ENCODE peak calls at places on chromosomes 13 and 19, in six cellular contexts. One of them, this sample, is unnamed.

GRCh38 chr13:88932950-88933349 is 1261.8 kb downstream of the SLITRK5 start:
- DNase-seq in psoas muscle: no peak
- DNase-seq in IMR-90: no peak
- DNase-seq in testis: no peak
- DNase-seq in stomach: no peak
- DNase-seq in CD8-positive, alpha-beta memory T cell: no peak
- DNase-seq in this sample: no peak

GRCh38 chr19:18290250-18291018 is 9.0 kb upstream of the JUND start:
- DNase-seq in psoas muscle: no peak
- DNase-seq in IMR-90: peak; percentile 52
- DNase-seq in testis: no peak
- DNase-seq in stomach: peak; percentile 40
- DNase-seq in CD8-positive, alpha-beta memory T cell: peak; percentile 92
- DNase-seq in this sample: no peak

GRCh38 chr19:3670796-3671679 is 29.2 kb downstream of the PIP5K1C start:
- DNase-seq in psoas muscle: peak; percentile 85
- DNase-seq in IMR-90: peak; percentile 56
- DNase-seq in testis: peak; percentile 70
- DNase-seq in stomach: peak; percentile 30
- DNase-seq in CD8-positive, alpha-beta memory T cell: peak; percentile 66
- DNase-seq in this sample: peak; percentile 28

GRCh38 chr19:29697523-29698261 is 17.4 kb downstream of the C19orf12 start:
- DNase-seq in psoas muscle: no peak
- DNase-seq in IMR-90: no peak
- DNase-seq in testis: no peak
- DNase-seq in stomach: no peak
- DNase-seq in CD8-positive, alpha-beta memory T cell: no peak
- DNase-seq in this sample: no peak

GRCh38 chr19:7395360-7395781 is 46.6 kb downstream of the ARHGEF18 start:
- DNase-seq in psoas muscle: no peak
- DNase-seq in IMR-90: no peak
- DNase-seq in testis: peak; percentile 17
- DNase-seq in stomach: no peak
- DNase-seq in CD8-positive, alpha-beta memory T cell: no peak
- DNase-seq in this sample: no peak

GRCh38 chr13:70568571-70568970 is 460.3 kb upstream of the KLHL1 start:
- DNase-seq in psoas muscle: no peak
- DNase-seq in IMR-90: peak; percentile 26
- DNase-seq in testis: no peak
- DNase-seq in stomach: no peak
- DNase-seq in CD8-positive, alpha-beta memory T cell: no peak
- DNase-seq in this sample: no peak

GRCh38 chr19:5265260-5265659 is 75.4 kb downstream of the PTPRS start:
- DNase-seq in psoas muscle: no peak
- DNase-seq in IMR-90: no peak
- DNase-seq in testis: no peak
- DNase-seq in stomach: no peak
- DNase-seq in CD8-positive, alpha-beta memory T cell: no peak
- DNase-seq in this sample: no peak

GRCh38 chr13:94641432-94641941 is 39.8 kb downstream of the GPR180 start:
- DNase-seq in psoas muscle: no peak
- DNase-seq in IMR-90: peak; percentile 86
- DNase-seq in testis: no peak
- DNase-seq in stomach: no peak
- DNase-seq in CD8-positive, alpha-beta memory T cell: no peak
- DNase-seq in this sample: no peak

GRCh38 chr13:44474122-44474910 is 100.7 kb downstream of the SERP2 start:
- DNase-seq in psoas muscle: no peak
- DNase-seq in IMR-90: peak; percentile 17
- DNase-seq in testis: peak; percentile 60
- DNase-seq in stomach: no peak
- DNase-seq in CD8-positive, alpha-beta memory T cell: no peak
- DNase-seq in this sample: no peak

GRCh38 chr13:73952683-73953082 is 181.5 kb downstream of the KLF12 start:
- DNase-seq in psoas muscle: no peak
- DNase-seq in IMR-90: peak; percentile 86
- DNase-seq in testis: no peak
- DNase-seq in stomach: no peak
- DNase-seq in CD8-positive, alpha-beta memory T cell: no peak
- DNase-seq in this sample: no peak

DNA sequence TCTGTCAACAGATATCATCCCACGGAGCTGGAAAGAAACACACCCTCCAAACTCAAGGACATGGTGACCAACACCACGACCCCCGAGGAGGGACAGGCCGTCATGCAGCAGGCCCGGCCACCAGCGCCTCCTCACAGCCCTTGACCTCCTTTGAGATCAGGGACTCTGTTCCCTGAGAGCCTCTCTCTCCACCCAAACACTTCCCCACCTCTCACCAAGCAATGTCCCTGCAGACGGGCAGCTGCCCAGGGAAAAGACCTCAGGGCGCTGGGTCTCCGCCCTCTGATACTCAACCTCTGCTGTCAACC is 10.0 kb downstream of the SCGB2B2 start:
- DNase-seq in psoas muscle: no peak
- DNase-seq in IMR-90: no peak
- DNase-seq in testis: no peak
- DNase-seq in stomach: no peak
- DNase-seq in CD8-positive, alpha-beta memory T cell: no peak
- DNase-seq in this sample: no peak
- H3K27ac ChIP-seq in psoas muscle: peak overlapping the region; percentile 80
- H3K27ac ChIP-seq in IMR-90: no peak overlapping the region
- H3K27ac ChIP-seq in testis: no peak overlapping the region
- H3K27ac ChIP-seq in stomach: no peak overlapping the region
- H3K27ac ChIP-seq in CD8-positive, alpha-beta memory T cell: no peak overlapping the region
- H3K27ac ChIP-seq in this sample: peak overlapping the region; percentile 42

DNA sequence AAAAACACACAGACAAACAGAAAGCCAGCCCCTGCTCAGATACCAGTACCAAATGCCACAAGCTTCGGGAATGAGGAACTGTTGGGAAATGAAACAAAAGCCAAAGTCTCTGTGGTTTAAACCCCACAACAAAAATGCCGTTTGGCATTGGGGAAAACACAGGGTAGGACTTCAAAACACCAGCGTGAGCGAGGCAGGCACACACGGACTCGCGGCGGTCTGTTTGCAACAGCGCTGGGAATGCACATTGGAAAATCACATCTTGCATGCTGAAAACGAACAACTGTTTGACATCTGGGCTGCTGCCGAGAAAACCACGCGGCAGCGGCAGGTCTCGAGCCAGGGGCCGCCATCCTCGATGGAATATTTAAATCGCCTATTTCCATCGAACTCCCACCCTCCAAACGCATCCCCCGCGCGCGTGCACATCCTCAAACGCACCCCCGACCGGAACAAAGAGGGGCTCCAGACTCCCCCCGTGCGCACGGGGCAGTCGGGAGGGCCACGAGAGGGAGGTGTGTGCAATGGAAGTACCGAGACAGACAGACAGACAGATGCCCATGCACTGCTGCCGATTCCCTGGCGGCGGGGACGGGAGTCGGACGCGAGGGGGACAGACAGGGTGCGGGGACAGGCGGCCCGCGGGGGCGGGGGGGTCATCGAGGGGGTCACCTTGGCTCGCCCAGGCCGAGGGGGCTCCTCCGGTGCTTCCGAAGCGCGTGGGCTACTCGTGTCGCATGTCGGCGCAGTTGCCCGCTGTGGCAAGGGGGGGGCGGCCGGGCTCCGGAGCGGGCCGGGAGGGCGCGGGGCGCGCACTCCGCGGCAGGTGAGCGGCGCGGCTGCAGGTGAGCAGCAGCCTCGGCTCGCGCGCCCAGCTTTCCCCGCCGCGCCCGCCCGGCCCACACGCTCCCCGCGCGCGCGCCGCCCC is at the start of gene GPR12:
- DNase-seq in psoas muscle: no peak
- DNase-seq in IMR-90: no peak
- DNase-seq in testis: no peak
- DNase-seq in stomach: no peak
- DNase-seq in CD8-positive, alpha-beta memory T cell: no peak
- DNase-seq in this sample: no peak
- H3K4me3 ChIP-seq in psoas muscle: peak within 1 kb of the TSS; percentile 57
- H3K4me3 ChIP-seq in IMR-90: no peak within 1 kb of the TSS
- H3K4me3 ChIP-seq in testis: peak within 1 kb of the TSS; percentile 50
- H3K4me3 ChIP-seq in stomach: peak within 1 kb of the TSS; percentile 45
- H3K4me3 ChIP-seq in CD8-positive, alpha-beta memory T cell: no peak within 1 kb of the TSS
- H3K4me3 ChIP-seq in this sample: no peak within 1 kb of the TSS

GRCh38 chr13:106535552-106536243 is at the start of gene EFNB2:
- DNase-seq in psoas muscle: peak; percentile 94
- DNase-seq in IMR-90: peak; percentile 88
- DNase-seq in testis: peak; percentile 88
- DNase-seq in stomach: peak; percentile 93
- DNase-seq in CD8-positive, alpha-beta memory T cell: peak; percentile 88
- DNase-seq in this sample: peak; percentile 87

GRCh38 chr13:106533101-106533939 is 2.1 kb downstream of the EFNB2 start:
- DNase-seq in psoas muscle: peak; percentile 91
- DNase-seq in IMR-90: peak; percentile 78
- DNase-seq in testis: peak; percentile 87
- DNase-seq in stomach: peak; percentile 86
- DNase-seq in CD8-positive, alpha-beta memory T cell: no peak
- DNase-seq in this sample: peak; percentile 86

GRCh38 chr13:106533940-106534843 is 1.3 kb downstream of the EFNB2 start:
- DNase-seq in psoas muscle: peak; percentile 61
- DNase-seq in IMR-90: peak; percentile 63
- DNase-seq in testis: peak; percentile 57
- DNase-seq in stomach: peak; percentile 53
- DNase-seq in CD8-positive, alpha-beta memory T cell: no peak
- DNase-seq in this sample: peak; percentile 61

GRCh38 chr13:106536244-106537034 is 977 bp upstream of the EFNB2 start:
- DNase-seq in psoas muscle: peak; percentile 94
- DNase-seq in IMR-90: peak; percentile 83
- DNase-seq in testis: peak; percentile 95
- DNase-seq in stomach: peak; percentile 93
- DNase-seq in CD8-positive, alpha-beta memory T cell: peak; percentile 87
- DNase-seq in this sample: peak; percentile 89

DNA sequence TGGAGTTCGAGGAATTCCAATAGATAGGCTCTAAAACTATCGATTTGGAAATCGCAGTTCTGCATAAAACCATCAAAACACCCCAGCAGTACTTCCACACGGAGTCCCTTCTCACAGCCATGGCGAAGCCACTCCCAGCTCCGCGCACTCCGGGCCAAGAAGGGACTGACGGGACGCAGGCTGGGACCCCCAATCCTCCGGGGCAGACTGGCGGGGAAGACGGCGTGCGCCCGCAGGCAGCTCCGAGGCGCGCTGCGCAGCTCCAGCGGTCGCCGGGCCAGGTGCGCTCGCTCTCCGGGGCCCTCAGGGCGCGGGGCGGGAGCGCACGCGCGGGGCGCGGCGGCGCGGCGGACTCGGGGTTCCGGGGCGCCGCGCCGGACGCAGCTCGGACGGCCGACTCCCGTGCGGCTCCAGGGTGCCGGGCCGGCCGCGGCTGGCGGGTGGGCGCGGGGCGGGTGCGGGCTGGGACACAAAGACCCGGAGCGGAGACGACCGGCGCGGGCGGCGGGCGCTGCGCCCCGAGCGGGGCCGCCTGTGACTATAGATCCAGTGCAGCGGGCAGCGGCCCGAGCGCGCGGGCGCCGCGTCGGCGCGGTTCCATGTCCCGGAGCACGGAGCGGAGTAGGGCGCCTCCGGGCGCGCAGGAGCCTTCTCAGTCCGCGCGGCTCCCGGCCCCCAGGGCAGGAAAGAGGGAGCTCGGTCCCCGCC is 464 bp downstream of the EFNB2 start:
- DNase-seq in psoas muscle: peak; percentile 72
- DNase-seq in IMR-90: peak; percentile 16
- DNase-seq in testis: no peak
- DNase-seq in stomach: peak; percentile 35
- DNase-seq in CD8-positive, alpha-beta memory T cell: no peak
- DNase-seq in this sample: peak; percentile 45
- H3K27ac ChIP-seq in psoas muscle: peak overlapping the region; percentile 73
- H3K27ac ChIP-seq in IMR-90: no peak overlapping the region
- H3K27ac ChIP-seq in testis: peak overlapping the region; percentile 65
- H3K27ac ChIP-seq in stomach: peak overlapping the region; percentile 90
- H3K27ac ChIP-seq in CD8-positive, alpha-beta memory T cell: no peak overlapping the region
- H3K27ac ChIP-seq in this sample: peak overlapping the region; percentile 77

GRCh38 chr19:934865-935422 is 9.1 kb downstream of the ARID3A start:
- DNase-seq in psoas muscle: peak; percentile 95
- DNase-seq in IMR-90: peak; percentile 49
- DNase-seq in testis: peak; percentile 71
- DNase-seq in stomach: peak; percentile 97
- DNase-seq in CD8-positive, alpha-beta memory T cell: no peak
- DNase-seq in this sample: peak; percentile 99

GRCh38 chr19:936175-936546 is 10.3 kb downstream of the ARID3A start:
- DNase-seq in psoas muscle: no peak
- DNase-seq in IMR-90: no peak
- DNase-seq in testis: no peak
- DNase-seq in stomach: no peak
- DNase-seq in CD8-positive, alpha-beta memory T cell: no peak
- DNase-seq in this sample: no peak

GRCh38 chr19:933553-933882 is 7.7 kb downstream of the ARID3A start:
- DNase-seq in psoas muscle: no peak
- DNase-seq in IMR-90: no peak
- DNase-seq in testis: no peak
- DNase-seq in stomach: no peak
- DNase-seq in CD8-positive, alpha-beta memory T cell: no peak
- DNase-seq in this sample: no peak

GRCh38 chr19:932647-933552 is 7.1 kb downstream of the ARID3A start:
- DNase-seq in psoas muscle: peak; percentile 86
- DNase-seq in IMR-90: peak; percentile 94
- DNase-seq in testis: no peak
- DNase-seq in stomach: peak; percentile 71
- DNase-seq in CD8-positive, alpha-beta memory T cell: peak; percentile 64
- DNase-seq in this sample: peak; percentile 34

DNA sequence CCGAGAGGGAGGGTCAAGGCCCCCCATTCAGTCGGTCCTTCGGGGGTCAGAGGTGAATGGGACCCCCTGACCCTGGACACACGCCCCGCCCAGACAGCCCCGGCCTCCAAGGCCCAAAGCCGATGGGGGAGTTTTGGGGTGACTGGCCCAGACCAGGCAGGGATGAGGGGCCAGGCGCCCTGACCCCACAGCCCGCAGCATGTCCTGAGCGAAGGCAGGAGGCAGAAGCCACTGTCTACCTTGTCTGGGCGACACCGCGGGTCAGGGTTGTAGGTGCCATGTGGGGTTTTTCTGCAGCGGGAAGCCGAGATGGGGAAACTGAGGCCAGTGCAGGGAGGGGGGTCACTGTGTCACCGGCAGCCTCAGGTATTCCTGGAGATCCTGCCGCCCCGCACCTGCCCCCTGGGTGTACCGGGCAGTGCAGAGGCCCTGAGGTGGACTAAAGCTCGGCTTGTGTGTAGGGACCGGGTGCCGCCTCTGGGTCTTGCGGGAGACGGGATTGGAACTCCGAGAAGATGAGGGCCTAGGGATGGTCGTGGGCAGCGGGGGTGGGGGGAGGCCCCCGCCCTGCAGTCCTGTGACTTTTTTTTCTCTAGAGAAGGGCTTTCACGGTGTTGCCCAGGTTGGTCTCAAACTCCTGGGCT is 8.5 kb downstream of the ARID3A start:
- DNase-seq in psoas muscle: no peak
- DNase-seq in IMR-90: no peak
- DNase-seq in testis: no peak
- DNase-seq in stomach: no peak
- DNase-seq in CD8-positive, alpha-beta memory T cell: no peak
- DNase-seq in this sample: no peak
- H3K4me3 ChIP-seq in psoas muscle: peak overlapping the region; percentile 16
- H3K4me3 ChIP-seq in IMR-90: no peak overlapping the region
- H3K4me3 ChIP-seq in testis: no peak overlapping the region
- H3K4me3 ChIP-seq in stomach: peak overlapping the region; percentile 2
- H3K4me3 ChIP-seq in CD8-positive, alpha-beta memory T cell: no peak overlapping the region
- H3K4me3 ChIP-seq in this sample: no peak overlapping the region